ENCODE peak calls at places on chromosome 14, in nine cellular contexts. One of them, this sample, is unnamed.

GRCh38 chr14:50677527-50678063 is 9.5 kb upstream of the SAV1 start:
- DNase-seq in body of pancreas: no peak
- DNase-seq in lower leg skin: no peak
- DNase-seq in GDM1: peak; percentile 20
- DNase-seq in amniotic stem cell: no peak
- DNase-seq in fibroblast of gingiva: peak; percentile 50
- DNase-seq in adrenal gland: no peak
- DNase-seq in activated T-helper 1 cell treated with Interleukin-2 at 50 U/mL for 16 hours: no peak
- DNase-seq in endodermal cell: no peak
- DNase-seq in this sample: no peak

GRCh38 chr14:93347850-93348249 is 868 bp downstream of the COX8C start:
- DNase-seq in body of pancreas: no peak
- DNase-seq in lower leg skin: no peak
- DNase-seq in activated T-helper 1 cell treated with Interleukin-2 at 50 U/mL for 16 hours: no peak
- DNase-seq in adrenal gland: no peak
- DNase-seq in amniotic stem cell: no peak
- DNase-seq in fibroblast of gingiva: no peak
- DNase-seq in endodermal cell: no peak
- DNase-seq in GDM1: no peak
- DNase-seq in this sample: no peak

GRCh38 chr14:23162800-23163199 is 20.7 kb downstream of the SLC7A8 start:
- DNase-seq in lower leg skin: no peak
- DNase-seq in activated T-helper 1 cell treated with Interleukin-2 at 50 U/mL for 16 hours: no peak
- DNase-seq in fibroblast of gingiva: no peak
- DNase-seq in endodermal cell: no peak
- DNase-seq in adrenal gland: no peak
- DNase-seq in GDM1: peak; percentile 25
- DNase-seq in body of pancreas: peak; percentile 22
- DNase-seq in amniotic stem cell: no peak
- DNase-seq in this sample: no peak

GRCh38 chr14:65866906-65867305 is 454.4 kb downstream of the FUT8 start:
- DNase-seq in amniotic stem cell: no peak
- DNase-seq in fibroblast of gingiva: peak; percentile 64
- DNase-seq in activated T-helper 1 cell treated with Interleukin-2 at 50 U/mL for 16 hours: no peak
- DNase-seq in endodermal cell: no peak
- DNase-seq in body of pancreas: no peak
- DNase-seq in GDM1: no peak
- DNase-seq in lower leg skin: no peak
- DNase-seq in adrenal gland: no peak
- DNase-seq in this sample: no peak

GRCh38 chr14:103739793-103740501 is 24.3 kb downstream of the ZFYVE21 start:
- DNase-seq in GDM1: no peak
- DNase-seq in amniotic stem cell: no peak
- DNase-seq in adrenal gland: no peak
- DNase-seq in endodermal cell: peak; percentile 50
- DNase-seq in activated T-helper 1 cell treated with Interleukin-2 at 50 U/mL for 16 hours: no peak
- DNase-seq in body of pancreas: no peak
- DNase-seq in fibroblast of gingiva: no peak
- DNase-seq in lower leg skin: no peak
- DNase-seq in this sample: no peak

GRCh38 chr14:69152944-69153847 is at the start of gene DCAF5:
- DNase-seq in GDM1: peak; percentile 85
- DNase-seq in fibroblast of gingiva: peak; percentile 94
- DNase-seq in amniotic stem cell: peak; percentile 79
- DNase-seq in body of pancreas: peak; percentile 97
- DNase-seq in endodermal cell: peak; percentile 96
- DNase-seq in activated T-helper 1 cell treated with Interleukin-2 at 50 U/mL for 16 hours: peak; percentile 90
- DNase-seq in lower leg skin: peak; percentile 95
- DNase-seq in adrenal gland: peak; percentile 97
- DNase-seq in this sample: peak; percentile 94

GRCh38 chr14:28308727-28309126 is 457.9 kb upstream of the FOXG1 start:
- DNase-seq in endodermal cell: no peak
- DNase-seq in lower leg skin: no peak
- DNase-seq in fibroblast of gingiva: peak; percentile 68
- DNase-seq in body of pancreas: no peak
- DNase-seq in amniotic stem cell: no peak
- DNase-seq in adrenal gland: no peak
- DNase-seq in GDM1: no peak
- DNase-seq in activated T-helper 1 cell treated with Interleukin-2 at 50 U/mL for 16 hours: no peak
- DNase-seq in this sample: no peak

GRCh38 chr14:73136085-73136386 is 271 bp upstream of the PSEN1 start:
- DNase-seq in endodermal cell: no peak
- DNase-seq in fibroblast of gingiva: no peak
- DNase-seq in GDM1: no peak
- DNase-seq in amniotic stem cell: no peak
- DNase-seq in adrenal gland: no peak
- DNase-seq in lower leg skin: no peak
- DNase-seq in activated T-helper 1 cell treated with Interleukin-2 at 50 U/mL for 16 hours: no peak
- DNase-seq in body of pancreas: no peak
- DNase-seq in this sample: no peak

GRCh38 chr14:71395151-71395604 is 487.9 kb downstream of the PCNX1 start:
- DNase-seq in adrenal gland: no peak
- DNase-seq in fibroblast of gingiva: peak; percentile 64
- DNase-seq in body of pancreas: no peak
- DNase-seq in amniotic stem cell: no peak
- DNase-seq in lower leg skin: no peak
- DNase-seq in activated T-helper 1 cell treated with Interleukin-2 at 50 U/mL for 16 hours: no peak
- DNase-seq in GDM1: no peak
- DNase-seq in endodermal cell: no peak
- DNase-seq in this sample: no peak

GRCh38 chr14:78154827-78155226 is 15.3 kb upstream of the NRXN3 start:
- DNase-seq in activated T-helper 1 cell treated with Interleukin-2 at 50 U/mL for 16 hours: no peak
- DNase-seq in endodermal cell: peak; percentile 84
- DNase-seq in lower leg skin: no peak
- DNase-seq in amniotic stem cell: no peak
- DNase-seq in adrenal gland: no peak
- DNase-seq in GDM1: no peak
- DNase-seq in fibroblast of gingiva: no peak
- DNase-seq in body of pancreas: no peak
- DNase-seq in this sample: no peak

GRCh38 chr14:101590616-101591015 is 29.3 kb downstream of the DIO3 start:
- DNase-seq in fibroblast of gingiva: no peak
- DNase-seq in endodermal cell: no peak
- DNase-seq in amniotic stem cell: no peak
- DNase-seq in activated T-helper 1 cell treated with Interleukin-2 at 50 U/mL for 16 hours: no peak
- DNase-seq in lower leg skin: no peak
- DNase-seq in adrenal gland: no peak
- DNase-seq in GDM1: no peak
- DNase-seq in body of pancreas: no peak
- DNase-seq in this sample: peak; percentile 32

GRCh38 chr14:54691525-54692260 is 124.8 kb downstream of the SAMD4A start:
- DNase-seq in adrenal gland: peak; percentile 92
- DNase-seq in activated T-helper 1 cell treated with Interleukin-2 at 50 U/mL for 16 hours: peak; percentile 18
- DNase-seq in lower leg skin: peak; percentile 71
- DNase-seq in endodermal cell: peak; percentile 93
- DNase-seq in body of pancreas: peak; percentile 82
- DNase-seq in fibroblast of gingiva: peak; percentile 61
- DNase-seq in amniotic stem cell: no peak
- DNase-seq in GDM1: peak; percentile 50
- DNase-seq in this sample: peak; percentile 78

GRCh38 chr14:52913271-52913670 is 37.6 kb downstream of the FERMT2 start:
- DNase-seq in GDM1: no peak
- DNase-seq in lower leg skin: no peak
- DNase-seq in fibroblast of gingiva: no peak
- DNase-seq in activated T-helper 1 cell treated with Interleukin-2 at 50 U/mL for 16 hours: no peak
- DNase-seq in adrenal gland: no peak
- DNase-seq in endodermal cell: no peak
- DNase-seq in amniotic stem cell: no peak
- DNase-seq in body of pancreas: no peak
- DNase-seq in this sample: no peak

GRCh38 chr14:53017837-53018236 is 67.0 kb upstream of the FERMT2 start:
- DNase-seq in activated T-helper 1 cell treated with Interleukin-2 at 50 U/mL for 16 hours: no peak
- DNase-seq in adrenal gland: no peak
- DNase-seq in GDM1: no peak
- DNase-seq in endodermal cell: no peak
- DNase-seq in fibroblast of gingiva: no peak
- DNase-seq in lower leg skin: no peak
- DNase-seq in amniotic stem cell: no peak
- DNase-seq in body of pancreas: no peak
- DNase-seq in this sample: no peak

GRCh38 chr14:72894623-72895378 is 900 bp upstream of the DPF3 start:
- DNase-seq in adrenal gland: peak; percentile 50
- DNase-seq in fibroblast of gingiva: no peak
- DNase-seq in endodermal cell: peak; percentile 83
- DNase-seq in amniotic stem cell: no peak
- DNase-seq in body of pancreas: peak; percentile 44
- DNase-seq in lower leg skin: no peak
- DNase-seq in activated T-helper 1 cell treated with Interleukin-2 at 50 U/mL for 16 hours: no peak
- DNase-seq in GDM1: no peak
- DNase-seq in this sample: peak; percentile 60

GRCh38 chr14:37862263-37862662 is 266.8 kb downstream of the TTC6 start:
- DNase-seq in endodermal cell: no peak
- DNase-seq in fibroblast of gingiva: no peak
- DNase-seq in GDM1: no peak
- DNase-seq in activated T-helper 1 cell treated with Interleukin-2 at 50 U/mL for 16 hours: no peak
- DNase-seq in adrenal gland: no peak
- DNase-seq in amniotic stem cell: no peak
- DNase-seq in lower leg skin: no peak
- DNase-seq in body of pancreas: no peak
- DNase-seq in this sample: no peak

GRCh38 chr14:92538412-92539017 is 24.9 kb downstream of the RIN3 start:
- DNase-seq in amniotic stem cell: no peak
- DNase-seq in lower leg skin: no peak
- DNase-seq in body of pancreas: no peak
- DNase-seq in fibroblast of gingiva: no peak
- DNase-seq in adrenal gland: no peak
- DNase-seq in activated T-helper 1 cell treated with Interleukin-2 at 50 U/mL for 16 hours: no peak
- DNase-seq in GDM1: no peak
- DNase-seq in endodermal cell: no peak
- DNase-seq in this sample: no peak

GRCh38 chr14:29820785-29821184 is 106.9 kb downstream of the PRKD1 start:
- DNase-seq in activated T-helper 1 cell treated with Interleukin-2 at 50 U/mL for 16 hours: no peak
- DNase-seq in lower leg skin: no peak
- DNase-seq in GDM1: no peak
- DNase-seq in fibroblast of gingiva: no peak
- DNase-seq in body of pancreas: no peak
- DNase-seq in amniotic stem cell: no peak
- DNase-seq in endodermal cell: no peak
- DNase-seq in adrenal gland: no peak
- DNase-seq in this sample: no peak

GRCh38 chr14:53509845-53510244 is 356.7 kb upstream of the DDHD1 start:
- DNase-seq in body of pancreas: peak; percentile 20
- DNase-seq in GDM1: no peak
- DNase-seq in adrenal gland: no peak
- DNase-seq in endodermal cell: no peak
- DNase-seq in amniotic stem cell: no peak
- DNase-seq in activated T-helper 1 cell treated with Interleukin-2 at 50 U/mL for 16 hours: no peak
- DNase-seq in lower leg skin: peak; percentile 77
- DNase-seq in fibroblast of gingiva: peak; percentile 95
- DNase-seq in this sample: no peak

GRCh38 chr14:21846227-21846885 is 172.7 kb upstream of the OR4E1 start:
- DNase-seq in endodermal cell: peak; percentile 83
- DNase-seq in amniotic stem cell: no peak
- DNase-seq in GDM1: peak; percentile 50
- DNase-seq in activated T-helper 1 cell treated with Interleukin-2 at 50 U/mL for 16 hours: peak; percentile 50
- DNase-seq in body of pancreas: peak; percentile 7
- DNase-seq in adrenal gland: no peak
- DNase-seq in fibroblast of gingiva: no peak
- DNase-seq in lower leg skin: no peak
- DNase-seq in this sample: no peak

GRCh38 chr14:32588448-32589320 is 259.6 kb downstream of the AKAP6 start:
- DNase-seq in body of pancreas: peak; percentile 8
- DNase-seq in GDM1: no peak
- DNase-seq in activated T-helper 1 cell treated with Interleukin-2 at 50 U/mL for 16 hours: no peak
- DNase-seq in fibroblast of gingiva: peak; percentile 54
- DNase-seq in lower leg skin: no peak
- DNase-seq in adrenal gland: no peak
- DNase-seq in amniotic stem cell: no peak
- DNase-seq in endodermal cell: peak; percentile 60
- DNase-seq in this sample: no peak

GRCh38 chr14:73739899-73740685 is 25.9 kb upstream of the PNMA1 start:
- DNase-seq in lower leg skin: no peak
- DNase-seq in adrenal gland: peak; percentile 48
- DNase-seq in body of pancreas: no peak
- DNase-seq in amniotic stem cell: no peak
- DNase-seq in fibroblast of gingiva: no peak
- DNase-seq in endodermal cell: no peak
- DNase-seq in activated T-helper 1 cell treated with Interleukin-2 at 50 U/mL for 16 hours: no peak
- DNase-seq in GDM1: no peak
- DNase-seq in this sample: peak; percentile 55

GRCh38 chr14:100580316-100581227 is 6.6 kb downstream of the BEGAIN start:
- DNase-seq in fibroblast of gingiva: no peak
- DNase-seq in GDM1: no peak
- DNase-seq in activated T-helper 1 cell treated with Interleukin-2 at 50 U/mL for 16 hours: no peak
- DNase-seq in amniotic stem cell: no peak
- DNase-seq in body of pancreas: no peak
- DNase-seq in lower leg skin: no peak
- DNase-seq in endodermal cell: peak; percentile 22
- DNase-seq in adrenal gland: no peak
- DNase-seq in this sample: no peak

GRCh38 chr14:55074662-55075061 is 23.2 kb downstream of the MAPK1IP1L start:
- DNase-seq in endodermal cell: no peak
- DNase-seq in fibroblast of gingiva: no peak
- DNase-seq in activated T-helper 1 cell treated with Interleukin-2 at 50 U/mL for 16 hours: no peak
- DNase-seq in lower leg skin: no peak
- DNase-seq in adrenal gland: no peak
- DNase-seq in GDM1: no peak
- DNase-seq in amniotic stem cell: no peak
- DNase-seq in body of pancreas: no peak
- DNase-seq in this sample: no peak

GRCh38 chr14:24335461-24336146 is 733 bp upstream of the ADCY4 start:
- DNase-seq in fibroblast of gingiva: no peak
- DNase-seq in amniotic stem cell: no peak
- DNase-seq in body of pancreas: no peak
- DNase-seq in adrenal gland: peak; percentile 50
- DNase-seq in activated T-helper 1 cell treated with Interleukin-2 at 50 U/mL for 16 hours: no peak
- DNase-seq in GDM1: peak; percentile 66
- DNase-seq in endodermal cell: peak; percentile 60
- DNase-seq in lower leg skin: no peak
- DNase-seq in this sample: no peak

GRCh38 chr14:63909984-63910383 is 57.2 kb downstream of the SYNE2 start:
- DNase-seq in GDM1: no peak
- DNase-seq in activated T-helper 1 cell treated with Interleukin-2 at 50 U/mL for 16 hours: no peak
- DNase-seq in body of pancreas: no peak
- DNase-seq in amniotic stem cell: no peak
- DNase-seq in fibroblast of gingiva: no peak
- DNase-seq in lower leg skin: no peak
- DNase-seq in adrenal gland: no peak
- DNase-seq in endodermal cell: no peak
- DNase-seq in this sample: no peak

GRCh38 chr14:103094406-103095209 is at the start of gene EXOC3L4:
- DNase-seq in fibroblast of gingiva: no peak
- DNase-seq in endodermal cell: no peak
- DNase-seq in GDM1: no peak
- DNase-seq in amniotic stem cell: no peak
- DNase-seq in adrenal gland: no peak
- DNase-seq in body of pancreas: no peak
- DNase-seq in activated T-helper 1 cell treated with Interleukin-2 at 50 U/mL for 16 hours: no peak
- DNase-seq in lower leg skin: no peak
- DNase-seq in this sample: no peak

GRCh38 chr14:104650981-104651875 is 38.2 kb upstream of the INF2 start:
- DNase-seq in body of pancreas: no peak
- DNase-seq in lower leg skin: no peak
- DNase-seq in GDM1: no peak
- DNase-seq in adrenal gland: no peak
- DNase-seq in endodermal cell: peak; percentile 46
- DNase-seq in amniotic stem cell: no peak
- DNase-seq in activated T-helper 1 cell treated with Interleukin-2 at 50 U/mL for 16 hours: no peak
- DNase-seq in fibroblast of gingiva: no peak
- DNase-seq in this sample: no peak

GRCh38 chr14:65425885-65426284 is 13.4 kb downstream of the FUT8 start:
- DNase-seq in amniotic stem cell: no peak
- DNase-seq in activated T-helper 1 cell treated with Interleukin-2 at 50 U/mL for 16 hours: no peak
- DNase-seq in endodermal cell: no peak
- DNase-seq in GDM1: no peak
- DNase-seq in adrenal gland: no peak
- DNase-seq in fibroblast of gingiva: no peak
- DNase-seq in lower leg skin: no peak
- DNase-seq in body of pancreas: no peak
- DNase-seq in this sample: no peak

GRCh38 chr14:77892381-77892871 is 92.5 kb downstream of the ADCK1 start:
- DNase-seq in activated T-helper 1 cell treated with Interleukin-2 at 50 U/mL for 16 hours: no peak
- DNase-seq in amniotic stem cell: no peak
- DNase-seq in body of pancreas: no peak
- DNase-seq in lower leg skin: no peak
- DNase-seq in adrenal gland: no peak
- DNase-seq in GDM1: no peak
- DNase-seq in endodermal cell: no peak
- DNase-seq in fibroblast of gingiva: no peak
- DNase-seq in this sample: no peak

GRCh38 chr14:100237735-100238418 is 1.1 kb upstream of the YY1 start:
- DNase-seq in amniotic stem cell: no peak
- DNase-seq in body of pancreas: peak; percentile 66
- DNase-seq in activated T-helper 1 cell treated with Interleukin-2 at 50 U/mL for 16 hours: peak; percentile 10
- DNase-seq in GDM1: peak; percentile 55
- DNase-seq in endodermal cell: peak; percentile 83
- DNase-seq in adrenal gland: peak; percentile 72
- DNase-seq in lower leg skin: peak; percentile 48
- DNase-seq in fibroblast of gingiva: peak; percentile 33
- DNase-seq in this sample: peak; percentile 57

This sample was measured in left lobe of liver.